ENCODE peak calls at places on chromosomes 1 and 21, in six cellular contexts. E is lower lobe of right lung; Z is naive thymus-derived CD4-positive, alpha-beta T cell; L is WERI-Rb-1; C is hepatocyte; D is left ventricle myocardium inferior. W is an unnamed sample.

GRCh38 chr1:215971793-215972441 is 404.8 kb downstream of the KCTD3 start:
- DNase-seq in L (no peak), E (no peak), Z (no peak), C (no peak), D (no peak), W (no peak)

GRCh38 chr1:26145041-26145959 is 13.6 kb upstream of the FAM110D start:
- DNase-seq in Z (peak; percentile 74), L (peak; percentile 84), D (peak; percentile 71), E (peak; percentile 80), C (peak; percentile 94), W (peak; percentile 86)

GRCh38 chr1:9960705-9961562 is 17.7 kb downstream of the NMNAT1 start:
- DNase-seq in L (peak; percentile 25), D (no peak), Z (no peak), C (no peak), E (no peak), W (no peak)

GRCh38 chr1:147545133-147545532 is 3.8 kb downstream of the BCL9 start:
- DNase-seq in Z (peak; percentile 92), C (peak; percentile 40), L (no peak), D (no peak), E (peak; percentile 80), W (no peak)

GRCh38 chr1:162069334-162070093 is at the start of gene NOS1AP:
- DNase-seq in E (peak; percentile 91), D (peak; percentile 80), C (peak; percentile 93), L (peak; percentile 93), Z (peak; percentile 71), W (peak; percentile 92)

GRCh38 chr1:67342002-67342890 is 34.6 kb downstream of the IL12RB2 start:
- DNase-seq in Z (no peak), E (no peak), L (no peak), C (no peak), D (no peak), W (no peak)

GRCh38 chr1:160628799-160629263 is 18.0 kb downstream of the SLAMF1 start:
- DNase-seq in Z (peak; percentile 72), D (no peak), L (no peak), C (no peak), E (no peak), W (no peak)

GRCh38 chr1:57061369-57061768 is 95.6 kb upstream of the C8B start:
- DNase-seq in D (no peak), C (peak; percentile 37), Z (no peak), L (peak; percentile 43), E (no peak), W (no peak)

GRCh38 chr1:170583186-170583585 is 51.2 kb downstream of the GORAB start:
- DNase-seq in C (no peak), E (no peak), Z (no peak), L (no peak), D (no peak), W (no peak)

GRCh38 chr1:206679738-206680211 is 4.9 kb upstream of the MAPKAPK2 start:
- DNase-seq in D (no peak), L (no peak), C (no peak), Z (no peak), E (no peak), W (no peak)

GRCh38 chr1:92476071-92476607 is 10.6 kb downstream of the GFI1 start:
- DNase-seq in L (no peak), D (no peak), Z (peak; percentile 64), C (no peak), E (no peak), W (no peak)

GRCh38 chr1:230758705-230759354 is 11.6 kb downstream of the CAPN9 start:
- DNase-seq in L (no peak), D (no peak), E (no peak), Z (no peak), C (peak; percentile 49), W (no peak)

GRCh38 chr1:115710859-115711624 is 57.5 kb downstream of the CASQ2 start:
- DNase-seq in D (no peak), Z (no peak), E (no peak), L (no peak), C (peak; percentile 76), W (no peak)

GRCh38 chr21:16792155-16792554 is 720.7 kb upstream of the CXADR start:
- DNase-seq in L (no peak), D (no peak), E (no peak), C (no peak), Z (no peak), W (no peak)

GRCh38 chr21:16773206-16773605 is 739.6 kb upstream of the CXADR start:
- DNase-seq in E (no peak), D (no peak), L (no peak), Z (no peak), C (no peak), W (no peak)

GRCh38 chr1:202590975-202591411 is 119.3 kb downstream of the SYT2 start:
- DNase-seq in C (no peak), L (no peak), Z (no peak), D (no peak), E (no peak), W (peak; percentile 50)

GRCh38 chr1:185843297-185843869 is 109.2 kb downstream of the HMCN1 start:
- DNase-seq in D (no peak), C (no peak), E (no peak), L (no peak), Z (no peak), W (no peak)

DNA sequence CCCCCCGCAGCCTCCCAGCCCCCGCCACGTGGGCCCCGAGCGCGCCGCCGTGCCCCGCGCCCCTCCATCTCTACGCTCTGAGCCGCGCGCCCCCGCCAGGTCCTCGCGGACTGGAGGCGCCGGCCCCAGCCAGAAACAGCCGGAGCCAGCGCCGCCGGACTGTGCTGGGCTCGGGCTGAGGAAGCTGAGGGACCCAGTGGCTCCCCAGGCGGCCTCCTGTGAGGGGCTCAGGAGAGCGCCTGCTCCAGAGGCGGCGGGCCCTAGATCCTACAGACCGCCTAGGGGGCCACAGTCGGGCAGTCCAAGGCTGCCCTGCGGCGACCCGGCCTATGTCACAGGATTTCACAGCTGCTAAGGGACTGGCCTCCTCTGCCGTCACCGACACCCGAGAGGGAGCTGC is 82.1 kb downstream of the NENF start:
- DNase-seq in C (peak; percentile 53), D (no peak), E (no peak), Z (no peak), L (no peak), W (peak; percentile 45)
- H3K4me3 ChIP-seq in C (no peak overlapping the region), D (peak overlapping the region; percentile 39), E (peak overlapping the region; percentile 36), Z (no peak overlapping the region), L (no peak overlapping the region), W (peak overlapping the region; percentile 13)

GRCh38 chr1:110619412-110620249 is 13.5 kb upstream of the KCNA2 start:
- DNase-seq in C (peak; percentile 94), Z (peak; percentile 90), E (peak; percentile 93), L (peak; percentile 93), D (peak; percentile 78), W (peak; percentile 88)
- H3K27me3 ChIP-seq in C (peaks cover 66% of the 10 kb centered on the region), Z (no peaks in the 10 kb centered on the region), E (peaks cover 11% of the 10 kb centered on the region), L (no peaks in the 10 kb centered on the region), D (peaks cover 75% of the 10 kb centered on the region), W (no peaks in the 10 kb centered on the region)

GRCh38 chr1:88401283-88401682 is 282.8 kb upstream of the PKN2 start:
- DNase-seq in E (no peak), D (no peak), Z (no peak), C (no peak), L (no peak), W (no peak)

GRCh38 chr1:88404582-88404981 is 279.5 kb upstream of the PKN2 start:
- DNase-seq in Z (no peak), E (no peak), C (no peak), D (no peak), L (no peak), W (no peak)

GRCh38 chr1:88407248-88407647 is 276.8 kb upstream of the PKN2 start:
- DNase-seq in C (no peak), E (no peak), L (no peak), D (no peak), Z (no peak), W (no peak)
- H3K9me3 ChIP-seq in C (no peaks in the 10 kb centered on the region), E (peaks cover 4% of the 10 kb centered on the region), L (no peaks in the 10 kb centered on the region), D (peaks cover 15% of the 10 kb centered on the region), Z (no peaks in the 10 kb centered on the region), W (no peaks in the 10 kb centered on the region)

DNA sequence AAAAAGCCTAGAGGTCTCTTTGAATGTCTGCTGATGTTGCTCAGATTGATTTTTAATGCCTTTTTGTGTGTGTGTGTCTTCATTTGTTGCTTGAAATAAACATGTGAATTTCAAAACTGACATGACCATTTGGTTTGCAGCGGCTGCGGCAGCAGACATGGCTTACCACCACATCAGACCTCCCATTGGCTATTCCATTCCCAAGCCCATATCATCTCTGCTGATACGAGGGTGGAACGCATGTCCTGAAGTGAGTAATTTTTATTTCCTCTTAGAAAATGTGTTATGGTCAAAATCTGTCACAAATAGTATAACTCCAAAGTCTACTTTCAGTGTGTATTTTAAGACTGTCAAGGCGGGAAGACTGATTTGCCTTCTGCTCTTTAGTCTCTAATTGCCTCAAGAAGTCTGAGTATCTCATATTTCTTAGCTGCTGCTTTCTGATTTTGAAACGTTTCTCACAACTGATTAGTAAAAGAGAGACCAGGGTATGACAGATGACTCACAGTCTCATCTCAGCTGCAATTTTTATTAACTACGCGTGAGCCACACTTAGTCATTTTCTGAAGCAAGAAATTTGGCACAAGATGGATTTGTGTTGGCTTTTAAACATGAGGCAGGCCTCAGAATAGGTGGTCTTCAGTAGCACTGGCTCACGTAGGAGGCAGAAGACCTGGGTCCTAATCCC is 49.0 kb downstream of the LRRC53 start:
- DNase-seq in E (no peak), D (no peak), C (no peak), Z (no peak), L (no peak), W (no peak)
- H3K4me3 ChIP-seq in E (no peak overlapping the region), D (no peak overlapping the region), C (no peak overlapping the region), Z (no peak overlapping the region), L (no peak overlapping the region), W (no peak overlapping the region)

GRCh38 chr1:4653796-4654715 is at the start of gene AJAP1:
- DNase-seq in E (no peak), D (no peak), L (peak; percentile 19), C (peak; percentile 29), Z (no peak), W (no peak)
- H3K27me3 ChIP-seq in E (peaks cover 80% of the 10 kb centered on the region), D (peaks cover 98% of the 10 kb centered on the region), L (peaks cover 81% of the 10 kb centered on the region), C (peaks cover 78% of the 10 kb centered on the region), Z (no peaks in the 10 kb centered on the region), W (no peaks in the 10 kb centered on the region)